ENCODE peak calls at places on chromosomes 4 and X, in nine cellular contexts. One of them, this sample, is unnamed.

GRCh38 chr4:19368800-19369199 is 882.9 kb upstream of the SLIT2 start:
- DNase-seq in astrocyte of the spinal cord: no peak
- DNase-seq in fibroblast of mammary gland: peak
- DNase-seq in psoas muscle: no peak
- DNase-seq in HCT116: no peak
- DNase-seq in RWPE2: no peak
- DNase-seq in glutamatergic neuron: no peak
- DNase-seq in fibroblast of pulmonary artery: no peak
- DNase-seq in choroid plexus epithelial cell: no peak
- DNase-seq in this sample: no peak

GRCh38 chrX:42752730-42753129 is 25.2 kb downstream of the PPP1R2C start:
- DNase-seq in fibroblast of pulmonary artery: no peak
- DNase-seq in fibroblast of mammary gland: no peak
- DNase-seq in RWPE2: no peak
- DNase-seq in astrocyte of the spinal cord: no peak
- DNase-seq in psoas muscle: no peak
- DNase-seq in HCT116: no peak
- DNase-seq in glutamatergic neuron: no peak
- DNase-seq in choroid plexus epithelial cell: no peak
- DNase-seq in this sample: no peak

GRCh38 chr4:139453041-139453370 is 915 bp upstream of the RAB33B start:
- DNase-seq in glutamatergic neuron: no peak
- DNase-seq in fibroblast of pulmonary artery: no peak
- DNase-seq in HCT116: no peak
- DNase-seq in choroid plexus epithelial cell: peak
- DNase-seq in astrocyte of the spinal cord: no peak
- DNase-seq in psoas muscle: no peak
- DNase-seq in RWPE2: no peak
- DNase-seq in fibroblast of mammary gland: no peak
- DNase-seq in this sample: no peak

GRCh38 chr4:123972031-123972430 is 575.4 kb downstream of the SPRY1 start:
- DNase-seq in astrocyte of the spinal cord: no peak
- DNase-seq in choroid plexus epithelial cell: no peak
- DNase-seq in fibroblast of mammary gland: no peak
- DNase-seq in HCT116: no peak
- DNase-seq in fibroblast of pulmonary artery: no peak
- DNase-seq in glutamatergic neuron: no peak
- DNase-seq in RWPE2: no peak
- DNase-seq in psoas muscle: no peak
- DNase-seq in this sample: no peak

GRCh38 chrX:40282901-40283674 is 185.3 kb upstream of the BCOR start:
- DNase-seq in fibroblast of mammary gland: no peak
- DNase-seq in glutamatergic neuron: no peak
- DNase-seq in astrocyte of the spinal cord: peak
- DNase-seq in choroid plexus epithelial cell: no peak
- DNase-seq in RWPE2: no peak
- DNase-seq in HCT116: no peak
- DNase-seq in psoas muscle: no peak
- DNase-seq in fibroblast of pulmonary artery: no peak
- DNase-seq in this sample: no peak

GRCh38 chr4:102678695-102679335 is 82.0 kb downstream of the MANBA start:
- DNase-seq in choroid plexus epithelial cell: no peak
- DNase-seq in astrocyte of the spinal cord: no peak
- DNase-seq in fibroblast of mammary gland: peak
- DNase-seq in fibroblast of pulmonary artery: no peak
- DNase-seq in glutamatergic neuron: no peak
- DNase-seq in RWPE2: no peak
- DNase-seq in HCT116: no peak
- DNase-seq in psoas muscle: no peak
- DNase-seq in this sample: no peak

GRCh38 chr4:38464328-38464727 is 199.7 kb upstream of the KLF3 start:
- DNase-seq in RWPE2: no peak
- DNase-seq in psoas muscle: no peak
- DNase-seq in fibroblast of mammary gland: no peak
- DNase-seq in astrocyte of the spinal cord: no peak
- DNase-seq in choroid plexus epithelial cell: no peak
- DNase-seq in HCT116: no peak
- DNase-seq in glutamatergic neuron: no peak
- DNase-seq in fibroblast of pulmonary artery: no peak
- DNase-seq in this sample: no peak

GRCh38 chrX:116285506-116285905 is 115.0 kb downstream of the AGTR2 start:
- DNase-seq in HCT116: no peak
- DNase-seq in fibroblast of pulmonary artery: peak
- DNase-seq in choroid plexus epithelial cell: peak
- DNase-seq in psoas muscle: no peak
- DNase-seq in glutamatergic neuron: no peak
- DNase-seq in RWPE2: no peak
- DNase-seq in fibroblast of mammary gland: no peak
- DNase-seq in astrocyte of the spinal cord: no peak
- DNase-seq in this sample: no peak

GRCh38 chrX:152912121-152912520 is 14.3 kb downstream of the ZNF185 start:
- DNase-seq in glutamatergic neuron: no peak
- DNase-seq in astrocyte of the spinal cord: no peak
- DNase-seq in fibroblast of mammary gland: no peak
- DNase-seq in psoas muscle: peak
- DNase-seq in RWPE2: no peak
- DNase-seq in fibroblast of pulmonary artery: no peak
- DNase-seq in choroid plexus epithelial cell: no peak
- DNase-seq in HCT116: no peak
- DNase-seq in this sample: no peak

GRCh38 chr4:102564399-102564921 is 63.3 kb downstream of the NFKB1 start:
- DNase-seq in fibroblast of mammary gland: peak
- DNase-seq in RWPE2: no peak
- DNase-seq in psoas muscle: no peak
- DNase-seq in choroid plexus epithelial cell: peak
- DNase-seq in glutamatergic neuron: no peak
- DNase-seq in HCT116: no peak
- DNase-seq in astrocyte of the spinal cord: peak
- DNase-seq in fibroblast of pulmonary artery: peak
- DNase-seq in this sample: no peak

GRCh38 chr4:116499-116898 is 7.8 kb upstream of the ZNF718 start:
- DNase-seq in HCT116: no peak
- DNase-seq in choroid plexus epithelial cell: no peak
- DNase-seq in RWPE2: no peak
- DNase-seq in astrocyte of the spinal cord: no peak
- DNase-seq in glutamatergic neuron: no peak
- DNase-seq in fibroblast of pulmonary artery: no peak
- DNase-seq in fibroblast of mammary gland: no peak
- DNase-seq in psoas muscle: no peak
- DNase-seq in this sample: no peak

GRCh38 chrX:5537098-5537497 is 691.6 kb downstream of the NLGN4X start:
- DNase-seq in astrocyte of the spinal cord: no peak
- DNase-seq in psoas muscle: no peak
- DNase-seq in HCT116: no peak
- DNase-seq in fibroblast of mammary gland: no peak
- DNase-seq in choroid plexus epithelial cell: no peak
- DNase-seq in RWPE2: no peak
- DNase-seq in fibroblast of pulmonary artery: no peak
- DNase-seq in glutamatergic neuron: no peak
- DNase-seq in this sample: no peak

GRCh38 chr4:52657630-52658501 is 1.2 kb downstream of the USP46 start:
- DNase-seq in HCT116: peak
- DNase-seq in choroid plexus epithelial cell: peak
- DNase-seq in fibroblast of pulmonary artery: peak
- DNase-seq in astrocyte of the spinal cord: peak
- DNase-seq in fibroblast of mammary gland: peak
- DNase-seq in psoas muscle: peak
- DNase-seq in glutamatergic neuron: peak
- DNase-seq in RWPE2: no peak
- DNase-seq in this sample: no peak

GRCh38 chrX:54978448-54978847 is 15.5 kb downstream of the PFKFB1 start:
- DNase-seq in HCT116: no peak
- DNase-seq in choroid plexus epithelial cell: peak
- DNase-seq in RWPE2: no peak
- DNase-seq in glutamatergic neuron: no peak
- DNase-seq in fibroblast of mammary gland: peak
- DNase-seq in fibroblast of pulmonary artery: peak
- DNase-seq in astrocyte of the spinal cord: no peak
- DNase-seq in psoas muscle: no peak
- DNase-seq in this sample: no peak

GRCh38 chr4:119795986-119796578 is 167.5 kb upstream of the PDE5A start:
- DNase-seq in HCT116: no peak
- DNase-seq in fibroblast of mammary gland: no peak
- DNase-seq in psoas muscle: no peak
- DNase-seq in astrocyte of the spinal cord: no peak
- DNase-seq in choroid plexus epithelial cell: no peak
- DNase-seq in RWPE2: no peak
- DNase-seq in glutamatergic neuron: no peak
- DNase-seq in fibroblast of pulmonary artery: no peak
- DNase-seq in this sample: no peak

GRCh38 chr4:36317731-36318130 is 36.3 kb downstream of the DTHD1 start:
- DNase-seq in psoas muscle: no peak
- DNase-seq in choroid plexus epithelial cell: peak
- DNase-seq in fibroblast of mammary gland: no peak
- DNase-seq in glutamatergic neuron: no peak
- DNase-seq in RWPE2: no peak
- DNase-seq in fibroblast of pulmonary artery: peak
- DNase-seq in astrocyte of the spinal cord: peak
- DNase-seq in HCT116: no peak
- DNase-seq in this sample: no peak

GRCh38 chr4:154616287-154616686 is 3.8 kb upstream of the FGG start:
- DNase-seq in astrocyte of the spinal cord: no peak
- DNase-seq in fibroblast of pulmonary artery: no peak
- DNase-seq in RWPE2: no peak
- DNase-seq in fibroblast of mammary gland: no peak
- DNase-seq in HCT116: no peak
- DNase-seq in psoas muscle: no peak
- DNase-seq in choroid plexus epithelial cell: no peak
- DNase-seq in glutamatergic neuron: no peak
- DNase-seq in this sample: no peak

GRCh38 chr4:154616731-154617130 is 4.3 kb upstream of the FGG start:
- DNase-seq in HCT116: no peak
- DNase-seq in psoas muscle: no peak
- DNase-seq in glutamatergic neuron: no peak
- DNase-seq in RWPE2: no peak
- DNase-seq in astrocyte of the spinal cord: no peak
- DNase-seq in fibroblast of pulmonary artery: no peak
- DNase-seq in fibroblast of mammary gland: no peak
- DNase-seq in choroid plexus epithelial cell: peak
- DNase-seq in this sample: no peak

GRCh38 chr4:154620111-154620510 is 7.7 kb upstream of the FGG start:
- DNase-seq in glutamatergic neuron: no peak
- DNase-seq in fibroblast of pulmonary artery: no peak
- DNase-seq in psoas muscle: no peak
- DNase-seq in fibroblast of mammary gland: no peak
- DNase-seq in astrocyte of the spinal cord: no peak
- DNase-seq in HCT116: no peak
- DNase-seq in RWPE2: no peak
- DNase-seq in choroid plexus epithelial cell: no peak
- DNase-seq in this sample: no peak

GRCh38 chr4:154617820-154618317 is 5.4 kb upstream of the FGG start:
- DNase-seq in choroid plexus epithelial cell: no peak
- DNase-seq in RWPE2: no peak
- DNase-seq in HCT116: no peak
- DNase-seq in fibroblast of pulmonary artery: no peak
- DNase-seq in fibroblast of mammary gland: no peak
- DNase-seq in astrocyte of the spinal cord: no peak
- DNase-seq in glutamatergic neuron: no peak
- DNase-seq in psoas muscle: no peak
- DNase-seq in this sample: no peak

GRCh38 chr4:154618708-154619315 is 6.4 kb upstream of the FGG start:
- DNase-seq in glutamatergic neuron: peak
- DNase-seq in RWPE2: no peak
- DNase-seq in psoas muscle: no peak
- DNase-seq in choroid plexus epithelial cell: peak
- DNase-seq in HCT116: peak
- DNase-seq in fibroblast of mammary gland: peak
- DNase-seq in fibroblast of pulmonary artery: peak
- DNase-seq in astrocyte of the spinal cord: peak
- DNase-seq in this sample: no peak
- TF ChIP-seq CTCF in glutamatergic neuron: peak
- TF ChIP-seq CTCF in RWPE2: peak
- TF ChIP-seq CTCF in psoas muscle: peak
- TF ChIP-seq CTCF in choroid plexus epithelial cell: peak
- TF ChIP-seq CTCF in HCT116: peak
- TF ChIP-seq CTCF in fibroblast of mammary gland: peak
- TF ChIP-seq CTCF in fibroblast of pulmonary artery: peak
- TF ChIP-seq CTCF in astrocyte of the spinal cord: peak
- TF ChIP-seq CTCF in this sample: no peak

GRCh38 chrX:106168107-106168506 is at the start of gene PWWP3B:
- DNase-seq in HCT116: peak
- DNase-seq in fibroblast of pulmonary artery: peak
- DNase-seq in astrocyte of the spinal cord: peak
- DNase-seq in glutamatergic neuron: peak
- DNase-seq in RWPE2: peak
- DNase-seq in choroid plexus epithelial cell: peak
- DNase-seq in fibroblast of mammary gland: peak
- DNase-seq in psoas muscle: peak
- DNase-seq in this sample: no peak

GRCh38 chrX:106171293-106171692 is 3.2 kb downstream of the PWWP3B start:
- DNase-seq in astrocyte of the spinal cord: no peak
- DNase-seq in choroid plexus epithelial cell: no peak
- DNase-seq in RWPE2: no peak
- DNase-seq in HCT116: no peak
- DNase-seq in fibroblast of mammary gland: no peak
- DNase-seq in fibroblast of pulmonary artery: no peak
- DNase-seq in psoas muscle: no peak
- DNase-seq in glutamatergic neuron: no peak
- DNase-seq in this sample: no peak

GRCh38 chrX:106170318-106170717 is 2.2 kb downstream of the PWWP3B start:
- DNase-seq in choroid plexus epithelial cell: peak
- DNase-seq in glutamatergic neuron: no peak
- DNase-seq in fibroblast of pulmonary artery: peak
- DNase-seq in HCT116: peak
- DNase-seq in astrocyte of the spinal cord: peak
- DNase-seq in RWPE2: no peak
- DNase-seq in fibroblast of mammary gland: peak
- DNase-seq in psoas muscle: no peak
- DNase-seq in this sample: no peak
- TF ChIP-seq CTCF in choroid plexus epithelial cell: peak
- TF ChIP-seq CTCF in glutamatergic neuron: peak
- TF ChIP-seq CTCF in fibroblast of pulmonary artery: peak
- TF ChIP-seq CTCF in HCT116: peak
- TF ChIP-seq CTCF in astrocyte of the spinal cord: peak
- TF ChIP-seq CTCF in RWPE2: peak
- TF ChIP-seq CTCF in fibroblast of mammary gland: peak
- TF ChIP-seq CTCF in psoas muscle: peak
- TF ChIP-seq CTCF in this sample: no peak

DNA sequence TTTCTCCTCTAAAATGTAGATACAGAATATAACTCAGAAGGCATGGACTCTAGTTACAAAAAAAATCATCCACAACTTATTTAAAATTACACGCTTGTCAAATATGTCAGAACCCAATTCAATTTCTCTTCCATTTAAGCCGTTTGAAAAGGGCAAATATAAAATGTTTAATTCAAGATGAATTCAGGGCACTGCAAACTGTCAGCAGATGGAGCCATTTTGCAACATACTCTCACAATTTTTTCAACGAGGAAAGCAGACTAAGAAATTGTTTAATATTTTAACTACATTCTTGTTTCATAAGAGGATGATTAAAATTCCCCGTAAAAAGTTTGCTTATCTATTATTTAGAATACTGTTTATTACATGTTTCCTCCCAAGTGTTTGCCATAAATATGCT is 321.3 kb upstream of the CPXCR1 start:
- DNase-seq in psoas muscle: no peak
- DNase-seq in HCT116: no peak
- DNase-seq in fibroblast of pulmonary artery: peak
- DNase-seq in choroid plexus epithelial cell: peak
- DNase-seq in glutamatergic neuron: no peak
- DNase-seq in astrocyte of the spinal cord: no peak
- DNase-seq in RWPE2: no peak
- DNase-seq in fibroblast of mammary gland: peak
- DNase-seq in this sample: no peak
- TF ChIP-seq CTCF in psoas muscle: no peak
- TF ChIP-seq CTCF in HCT116: no peak
- TF ChIP-seq CTCF in fibroblast of pulmonary artery: peak
- TF ChIP-seq CTCF in choroid plexus epithelial cell: peak
- TF ChIP-seq CTCF in glutamatergic neuron: no peak
- TF ChIP-seq CTCF in astrocyte of the spinal cord: no peak
- TF ChIP-seq CTCF in RWPE2: peak
- TF ChIP-seq CTCF in fibroblast of mammary gland: no peak
- TF ChIP-seq CTCF in this sample: no peak

GRCh38 chr4:83905952-83906351 is 370.0 kb downstream of the GPAT3 start:
- DNase-seq in RWPE2: no peak
- DNase-seq in choroid plexus epithelial cell: no peak
- DNase-seq in fibroblast of pulmonary artery: no peak
- DNase-seq in astrocyte of the spinal cord: no peak
- DNase-seq in HCT116: no peak
- DNase-seq in psoas muscle: no peak
- DNase-seq in glutamatergic neuron: peak
- DNase-seq in fibroblast of mammary gland: no peak
- DNase-seq in this sample: no peak
- TF ChIP-seq CTCF in RWPE2: peak
- TF ChIP-seq CTCF in choroid plexus epithelial cell: peak
- TF ChIP-seq CTCF in fibroblast of pulmonary artery: peak
- TF ChIP-seq CTCF in astrocyte of the spinal cord: peak
- TF ChIP-seq CTCF in HCT116: peak
- TF ChIP-seq CTCF in psoas muscle: no peak
- TF ChIP-seq CTCF in glutamatergic neuron: peak
- TF ChIP-seq CTCF in fibroblast of mammary gland: peak
- TF ChIP-seq CTCF in this sample: no peak

This sample was measured in coronary artery.